ENCODE peak calls at places on chromosome 5, in seven cellular contexts. O is GM04504, W is H54, G is caudate nucleus, V is GM23338, I is M059J, X is EL. L is an unnamed sample.

GRCh38 chr5:125219710-125220109 is 473.3 kb upstream of the ZNF608 start:
- DNase-seq in O (no peak), W (no peak), G (no peak), V (no peak), I (no peak), X (no peak), L (no peak)

GRCh38 chr5:43051668-43052067 is 11.5 kb upstream of the ANXA2R start:
- DNase-seq in O (no peak), W (no peak), G (no peak), V (no peak), I (no peak), X (no peak), L (no peak)

GRCh38 chr5:135265497-135266300 is 133.3 kb downstream of the MACROH2A1 start:
- DNase-seq in O (no peak), W (no peak), G (no peak), V (no peak), I (no peak), X (no peak), L (no peak)

GRCh38 chr5:55899344-55899743 is 48.2 kb downstream of the IL31RA start:
- DNase-seq in O (no peak), W (no peak), G (no peak), V (no peak), I (peak; percentile 57), X (peak; percentile 61), L (no peak)

GRCh38 chr5:83509535-83509934 is 38.0 kb downstream of the VCAN start:
- DNase-seq in O (no peak), W (no peak), G (no peak), V (no peak), I (peak; percentile 94), X (peak; percentile 6), L (no peak)

GRCh38 chr5:142012792-142013388 is at the start of gene GNPDA1:
- DNase-seq in O (peak; percentile 44), W (peak; percentile 92), G (peak; percentile 44), V (peak; percentile 72), I (peak; percentile 77), X (peak; percentile 82), L (no peak)

GRCh38 chr5:143064207-143064606 is 294.0 kb downstream of the ARHGAP26 start:
- DNase-seq in O (no peak), W (no peak), G (no peak), V (no peak), I (peak; percentile 22), X (peak; percentile 34), L (no peak)

GRCh38 chr5:178123094-178123986 is 7.5 kb upstream of the RMND5B start:
- DNase-seq in O (no peak), W (no peak), G (no peak), V (no peak), I (no peak), X (no peak), L (no peak)

GRCh38 chr5:176619203-176619568 is 9.2 kb upstream of the GPRIN1 start:
- DNase-seq in O (peak; percentile 28), W (peak; percentile 80), G (peak; percentile 20), V (peak; percentile 98), I (peak; percentile 85), X (peak; percentile 82), L (peak; percentile 89)

GRCh38 chr5:134577022-134577795 is 51.7 kb downstream of the JADE2 start:
- DNase-seq in O (peak; percentile 55), W (peak; percentile 91), G (no peak), V (no peak), I (peak; percentile 85), X (peak; percentile 87), L (no peak)

GRCh38 chr5:124583469-124584350 is 162.7 kb downstream of the ZNF608 start:
- DNase-seq in O (peak; percentile 35), W (peak; percentile 8), G (no peak), V (no peak), I (peak; percentile 88), X (peak; percentile 75), L (no peak)

GRCh38 chr5:531101-531748 is 7.0 kb upstream of the SLC9A3 start:
- DNase-seq in O (no peak), W (no peak), G (no peak), V (no peak), I (no peak), X (no peak), L (no peak)

GRCh38 chr5:143470120-143470519 is 66.6 kb upstream of the NR3C1 start:
- DNase-seq in O (no peak), W (no peak), G (no peak), V (no peak), I (peak; percentile 36), X (no peak), L (no peak)

GRCh38 chr5:84092738-84093137 is 291.9 kb downstream of the EDIL3 start:
- DNase-seq in O (no peak), W (no peak), G (no peak), V (no peak), I (peak; percentile 39), X (no peak), L (no peak)

GRCh38 chr5:14775857-14776256 is 95.7 kb downstream of the ANKH start:
- DNase-seq in O (no peak), W (peak; percentile 55), G (no peak), V (no peak), I (peak; percentile 59), X (peak; percentile 12), L (no peak)

GRCh38 chr5:95973793-95974325 is 12.2 kb upstream of the ELL2 start:
- DNase-seq in O (no peak), W (no peak), G (no peak), V (no peak), I (peak; percentile 83), X (peak; percentile 40), L (no peak)

GRCh38 chr5:179606071-179606909 is 17.2 kb downstream of the HNRNPH1 start:
- DNase-seq in O (no peak), W (no peak), G (no peak), V (no peak), I (no peak), X (no peak), L (no peak)

GRCh38 chr5:115842089-115842881 is 550 bp downstream of the AP3S1 start:
- DNase-seq in O (peak; percentile 35), W (peak; percentile 51), G (no peak), V (peak; percentile 75), I (peak; percentile 71), X (peak; percentile 77), L (peak; percentile 20)

GRCh38 chr5:169805527-169805934 is 168.5 kb downstream of the DOCK2 start:
- DNase-seq in O (no peak), W (no peak), G (no peak), V (no peak), I (no peak), X (peak; percentile 33), L (no peak)

GRCh38 chr5:1010641-1011046 is 2.0 kb downstream of the NKD2 start:
- DNase-seq in O (no peak), W (no peak), G (no peak), V (peak; percentile 34), I (no peak), X (no peak), L (no peak)

GRCh38 chr5:53095931-53096525 is 13.5 kb downstream of the MOCS2 start:
- DNase-seq in O (no peak), W (peak; percentile 5), G (no peak), V (peak; percentile 67), I (peak; percentile 64), X (peak; percentile 64), L (peak; percentile 25)

GRCh38 chr5:10445352-10445751 is 3.7 kb downstream of the ROPN1L start:
- DNase-seq in O (no peak), W (no peak), G (no peak), V (no peak), I (no peak), X (no peak), L (no peak)

GRCh38 chr5:168204165-168204564 is 87.3 kb upstream of the WWC1 start:
- DNase-seq in O (no peak), W (no peak), G (no peak), V (no peak), I (no peak), X (no peak), L (no peak)

GRCh38 chr5:157778121-157778805 is 34.8 kb downstream of the LSM11 start:
- DNase-seq in O (peak; percentile 24), W (no peak), G (no peak), V (no peak), I (peak; percentile 75), X (peak; percentile 42), L (no peak)

GRCh38 chr5:534006-534742 is 9.9 kb upstream of the SLC9A3 start:
- DNase-seq in O (no peak), W (no peak), G (no peak), V (no peak), I (no peak), X (no peak), L (no peak)

GRCh38 chr5:170238456-170238855 is 5.7 kb downstream of the C5orf58 start:
- DNase-seq in O (no peak), W (no peak), G (no peak), V (no peak), I (no peak), X (no peak), L (no peak)

GRCh38 chr5:12147513-12147912 is 243.3 kb upstream of the CTNND2 start:
- DNase-seq in O (no peak), W (no peak), G (no peak), V (no peak), I (no peak), X (no peak), L (no peak)

GRCh38 chr5:150516011-150516410 is 8.1 kb downstream of the NDST1 start:
- DNase-seq in O (no peak), W (no peak), G (no peak), V (no peak), I (peak; percentile 76), X (peak; percentile 70), L (no peak)

GRCh38 chr5:177427919-177428573 is 1.6 kb downstream of the GRK6 start:
- DNase-seq in O (no peak), W (no peak), G (no peak), V (no peak), I (no peak), X (no peak), L (no peak)